ENCODE peak calls at places on chromosome 5, in four cellular contexts. J is IMR-90, U is endothelial cell of umbilical vein, M is K562. C is an unnamed sample. For H3K9me1 and H3K27me3, the result is how much of the 10 kb centered on the place peaks cover.

GRCh38 chr5:149638136-149638535 is 56.8 kb downstream of the ARHGEF37 start:
- DNase-seq in J (no peak), U (no peak), M (no peak), C (no peak)

GRCh38 chr5:160290751-160291150 is 21.6 kb downstream of the CCNJL start:
- DNase-seq in J (no peak), U (no peak), M (no peak), C (no peak)

GRCh38 chr5:151661968-151662732 is 24.6 kb downstream of the SPARC start:
- DNase-seq in J (no peak), U (peak), M (no peak), C (no peak)

GRCh38 chr5:179766726-179767455 is 26.9 kb upstream of the LTC4S start:
- DNase-seq in J (no peak), U (peak), M (no peak), C (no peak)

GRCh38 chr5:164191240-164191639 is 685.8 kb downstream of the MAT2B start:
- DNase-seq in J (peak), U (peak), M (no peak), C (no peak)

GRCh38 chr5:149004559-149004958 is 58.3 kb downstream of the SH3TC2 start:
- DNase-seq in J (no peak), U (no peak), M (no peak), C (no peak)

GRCh38 chr5:128491291-128491690 is 46.8 kb downstream of the FBN2 start:
- DNase-seq in J (peak), U (peak), M (no peak), C (no peak)

GRCh38 chr5:141615991-141616715 is 2.6 kb downstream of the DIAPH1 start:
- DNase-seq in J (no peak), U (no peak), M (no peak), C (no peak)

GRCh38 chr5:178069909-178070308 is 43.4 kb upstream of the N4BP3 start:
- DNase-seq in J (peak), U (peak), M (peak), C (no peak)

GRCh38 chr5:134092875-134093274 is 21.6 kb upstream of the TCF7 start:
- DNase-seq in J (peak), U (no peak), M (no peak), C (peak)

GRCh38 chr5:56523779-56524178 is 290.6 kb upstream of the ANKRD55 start:
- DNase-seq in J (peak), U (peak), M (no peak), C (no peak)

GRCh38 chr5:122310886-122311285 is 1.2 kb upstream of the SNCAIP start:
- DNase-seq in J (no peak), U (peak), M (no peak), C (no peak)

GRCh38 chr5:74415695-74416102 is 224.8 kb downstream of the ENC1 start:
- DNase-seq in J (no peak), U (peak), M (peak), C (no peak)

GRCh38 chr5:160486573-160486972 is 64.9 kb downstream of the PTTG1 start:
- DNase-seq in J (no peak), U (no peak), M (no peak), C (no peak)

GRCh38 chr5:124888050-124888506 is 141.6 kb upstream of the ZNF608 start:
- DNase-seq in J (no peak), U (no peak), M (no peak), C (no peak)

GRCh38 chr5:117013280-117013877 is 438.8 kb upstream of the SEMA6A start:
- DNase-seq in J (no peak), U (no peak), M (no peak), C (no peak)

GRCh38 chr5:78514427-78515345 is 133.9 kb downstream of the LHFPL2 start:
- DNase-seq in J (peak), U (no peak), M (no peak), C (no peak)

GRCh38 chr5:179749857-179750508 is 17.4 kb downstream of the MAML1 start:
- DNase-seq in J (no peak), U (no peak), M (no peak), C (no peak)

GRCh38 chr5:108747111-108748009 is at the start of gene FER:
- DNase-seq in J (peak), U (peak), M (peak), C (peak)

GRCh38 chr5:148381906-148382305 is 1.9 kb upstream of the FBXO38 start:
- DNase-seq in J (no peak), U (no peak), M (no peak), C (no peak)

GRCh38 chr5:133205204-133205603 is 153.4 kb downstream of the HSPA4 start:
- DNase-seq in J (peak), U (no peak), M (no peak), C (no peak)

GRCh38 chr5:160315968-160316367 is 3.6 kb upstream of the CCNJL start:
- DNase-seq in J (peak), U (peak), M (no peak), C (peak)

GRCh38 chr5:5432020-5432707 is 9.7 kb downstream of the ICE1 start:
- DNase-seq in J (peak), U (peak), M (no peak), C (no peak)

GRCh38 chr5:143244000-143244736 is 159.3 kb downstream of the NR3C1 start:
- DNase-seq in J (peak), U (peak), M (no peak), C (peak)

GRCh38 chr5:143243103-143243502 is 160.4 kb downstream of the NR3C1 start:
- DNase-seq in J (no peak), U (no peak), M (no peak), C (no peak)

GRCh38 chr5:143245929-143246561 is 157.4 kb downstream of the NR3C1 start:
- DNase-seq in J (peak), U (peak), M (peak), C (peak)

GRCh38 chr5:143247134-143247815 is 156.2 kb downstream of the NR3C1 start:
- DNase-seq in J (no peak), U (no peak), M (no peak), C (no peak)

DNA sequence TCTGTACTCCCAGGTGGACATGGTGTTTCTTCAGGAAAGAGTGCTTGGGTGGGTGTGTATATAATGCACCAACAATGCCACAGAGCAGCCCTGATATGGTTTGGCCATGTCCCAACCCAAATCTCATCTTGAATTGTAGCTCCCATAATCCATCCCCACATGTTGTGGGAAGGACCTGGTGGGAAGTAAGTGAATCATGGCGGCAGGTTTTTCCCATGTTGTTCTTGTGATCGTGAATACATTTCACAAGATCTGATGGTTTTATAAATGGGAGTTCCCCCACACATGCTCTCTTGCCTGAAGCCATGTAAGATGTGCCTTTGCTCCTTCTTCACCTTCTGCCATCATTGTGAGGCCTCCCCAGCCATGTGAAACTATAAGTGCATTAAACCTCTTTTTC is 158.5 kb downstream of the NR3C1 start:
- DNase-seq in J (peak), U (no peak), M (no peak), C (no peak)
- H3K4me2 ChIP-seq in J (no peak), U (no peak), M (no peak), C (peak)

DNA sequence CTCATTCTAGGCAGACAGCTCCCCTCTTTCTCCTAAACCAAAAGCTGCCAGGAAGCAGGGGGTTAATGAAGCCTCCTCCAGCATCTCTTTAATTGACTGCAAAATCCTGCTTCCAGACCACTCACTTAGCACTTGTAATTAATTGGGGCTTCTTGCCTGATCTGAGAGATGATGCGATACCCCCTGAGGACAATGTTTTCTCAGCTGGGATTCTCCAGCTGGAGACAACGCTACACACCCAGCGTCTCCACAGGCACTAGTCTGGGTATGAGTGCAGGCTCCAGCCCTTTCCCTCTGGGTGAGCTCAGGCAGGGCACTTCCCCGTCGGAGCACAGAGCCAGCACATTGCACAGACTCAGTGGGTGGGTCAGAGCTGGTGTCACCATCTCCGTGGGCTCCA is 16.1 kb downstream of the CPLX2 start:
- DNase-seq in J (no peak), U (no peak), M (no peak), C (no peak)
- H3K9me1 ChIP-seq in J (under half), U (under half), M (under half), C (under half)

GRCh38 chr5:35232124-35232523 is 1.8 kb upstream of the PRLR start:
- DNase-seq in J (no peak), U (no peak), M (no peak), C (no peak)

GRCh38 chr5:35233121-35233520 is 2.8 kb upstream of the PRLR start:
- DNase-seq in J (no peak), U (no peak), M (no peak), C (no peak)

GRCh38 chr5:35229076-35230042 is 928 bp downstream of the PRLR start:
- DNase-seq in J (no peak), U (no peak), M (no peak), C (no peak)

GRCh38 chr5:35228304-35228703 is 2.0 kb downstream of the PRLR start:
- DNase-seq in J (no peak), U (no peak), M (no peak), C (no peak)

GRCh38 chr5:35230043-35230611 is at the start of gene PRLR:
- DNase-seq in J (peak), U (no peak), M (no peak), C (no peak)
- H3K27me3 ChIP-seq in J (half or more), U (under half), M (under half), C (under half)

DNA sequence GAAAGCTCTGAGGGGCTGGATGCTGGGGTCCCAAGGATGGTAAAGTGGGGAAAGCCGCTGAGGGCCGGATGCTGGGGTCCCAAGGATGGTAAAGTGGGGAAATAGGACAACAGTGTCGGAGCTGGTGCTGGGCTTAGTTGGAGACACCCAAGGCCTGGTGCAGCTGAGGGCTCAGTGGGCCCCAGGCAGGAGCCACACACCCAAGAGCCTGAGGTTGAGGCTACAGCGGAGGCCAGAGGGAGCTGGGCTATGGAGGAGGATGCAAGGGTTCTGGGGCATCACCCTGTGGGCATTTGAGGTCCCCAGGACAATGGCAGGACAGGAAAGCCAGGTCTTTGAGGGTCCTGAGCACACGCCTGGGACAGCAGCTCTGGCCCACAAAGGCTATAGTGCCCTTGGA is 19.1 kb upstream of the SLC9A3 start:
- DNase-seq in J (no peak), U (no peak), M (no peak), C (no peak)
- H3K4me2 ChIP-seq in J (no peak), U (no peak), M (no peak), C (no peak)